ENCODE peak calls at places on chromosomes 3 and 15, in ten cellular contexts. X is breast epithelium, K is vagina, W is PC-3, R is psoas muscle, C is endodermal cell, V is A549, U is GM23338, E is mammary epithelial cell, Q is gastrocnemius medialis. G is an unnamed sample.

GRCh38 chr3:35224571-35225280 is 414.6 kb upstream of the ARPP21 start:
- DNase-seq in E (no peak), Q (no peak), R (no peak), K (no peak), W (no peak), C (no peak), U (no peak), X (no peak), V (no peak), G (no peak)

GRCh38 chr3:150407818-150408231 is 273 bp upstream of the TSC22D2 start:
- DNase-seq in K (no peak), E (no peak), V (peak), C (no peak), U (peak), X (no peak), R (peak), W (peak), Q (peak), G (no peak)

GRCh38 chr3:149390772-149391212 is 13.3 kb upstream of the TM4SF1 start:
- DNase-seq in W (peak), E (peak), C (no peak), X (no peak), K (no peak), Q (no peak), U (no peak), R (no peak), V (no peak), G (no peak)

GRCh38 chr3:171218069-171218468 is 191.5 kb upstream of the SLC2A2 start:
- DNase-seq in W (no peak), C (no peak), Q (no peak), R (no peak), V (no peak), X (no peak), U (no peak), K (no peak), E (no peak), G (no peak)

GRCh38 chr15:78763111-78763795 is 48.0 kb downstream of the ADAMTS7 start:
- DNase-seq in Q (peak), E (no peak), R (peak), C (no peak), W (no peak), U (no peak), K (no peak), V (no peak), X (no peak), G (no peak)

GRCh38 chr3:25478358-25478757 is 50.3 kb downstream of the RARB start:
- DNase-seq in U (no peak), C (no peak), R (no peak), W (no peak), E (no peak), X (no peak), Q (no peak), V (no peak), K (no peak), G (no peak)

GRCh38 chr3:33803894-33804526 is 5.6 kb downstream of the PDCD6IP start:
- DNase-seq in K (no peak), U (no peak), V (no peak), X (no peak), E (no peak), C (peak), R (no peak), Q (no peak), W (peak), G (no peak)

GRCh38 chr3:155963557-155963956 is 93.1 kb downstream of the GMPS start:
- DNase-seq in X (no peak), C (no peak), V (no peak), Q (no peak), E (no peak), U (no peak), R (no peak), K (no peak), W (no peak), G (no peak)

GRCh38 chr3:46714728-46715506 is 2.8 kb downstream of the PRSS50 start:
- DNase-seq in E (no peak), W (no peak), Q (no peak), V (no peak), R (no peak), X (no peak), U (no peak), C (peak), K (no peak), G (no peak)

GRCh38 chr15:89052474-89052873 is 35.8 kb upstream of the ABHD2 start:
- DNase-seq in R (no peak), C (no peak), V (no peak), K (no peak), Q (no peak), U (no peak), E (peak), W (no peak), X (peak), G (no peak)

GRCh38 chr3:153176197-153176596 is 14.2 kb downstream of the RAP2B start:
- DNase-seq in C (no peak), K (no peak), Q (no peak), V (no peak), W (no peak), X (no peak), R (no peak), U (no peak), E (no peak), G (no peak)

GRCh38 chr3:8997151-8997550 is 33.9 kb upstream of the RAD18 start:
- DNase-seq in C (no peak), U (no peak), E (no peak), W (no peak), R (no peak), X (no peak), Q (no peak), V (no peak), K (peak), G (no peak)

GRCh38 chr3:72355168-72355567 is 493.1 kb downstream of the SHQ1 start:
- DNase-seq in R (no peak), X (no peak), Q (no peak), W (no peak), E (no peak), C (peak), K (no peak), U (no peak), V (no peak), G (no peak)

GRCh38 chr3:150528359-150528797 is 17.9 kb downstream of the SERP1 start:
- DNase-seq in E (no peak), W (peak), C (no peak), U (no peak), X (no peak), Q (no peak), K (no peak), V (no peak), R (no peak), G (peak)

GRCh38 chr3:76107935-76108570 is 322.7 kb upstream of the ZNF717 start:
- DNase-seq in V (peak), C (peak), X (no peak), K (no peak), E (peak), U (peak), Q (no peak), W (peak), R (no peak), G (no peak)

GRCh38 chr15:69591905-69592508 is 139.4 kb downstream of the RPLP1 start:
- DNase-seq in R (no peak), X (no peak), V (peak), W (peak), Q (no peak), C (no peak), K (no peak), U (no peak), E (peak), G (no peak)

GRCh38 chr15:57611938-57612337 is 20.2 kb downstream of the MYZAP start:
- DNase-seq in K (no peak), V (peak), E (peak), R (no peak), C (peak), U (peak), W (peak), X (peak), Q (peak), G (no peak)

GRCh38 chr15:94576889-94577533 is 345.6 kb downstream of the MCTP2 start:
- DNase-seq in W (peak), X (no peak), R (no peak), C (peak), Q (no peak), U (peak), E (peak), V (no peak), K (no peak), G (peak)

GRCh38 chr3:94615275-94616065 is 552.6 kb downstream of the NSUN3 start:
- DNase-seq in V (no peak), R (no peak), W (peak), X (no peak), Q (no peak), C (no peak), U (no peak), E (peak), K (no peak), G (no peak)

GRCh38 chr3:122299872-122300460 is 25.1 kb upstream of the CSTA start:
- DNase-seq in U (peak), V (peak), K (no peak), C (peak), Q (no peak), R (no peak), W (peak), E (no peak), X (no peak), G (peak)

GRCh38 chr3:169901453-169901852 is 9.9 kb upstream of the SAMD7 start:
- DNase-seq in R (no peak), K (no peak), C (no peak), W (no peak), V (no peak), E (no peak), U (no peak), X (no peak), Q (no peak), G (no peak)

GRCh38 chr15:89416339-89417183 is 79.8 kb downstream of the RHCG start:
- DNase-seq in R (peak), V (peak), U (peak), C (peak), E (peak), W (peak), Q (no peak), K (no peak), X (no peak), G (peak)

GRCh38 chr15:40449275-40449674 is 8.5 kb downstream of the BAHD1 start:
- DNase-seq in X (no peak), E (no peak), R (no peak), W (peak), K (no peak), V (no peak), Q (no peak), C (no peak), U (no peak), G (no peak)

GRCh38 chr15:94532226-94532625 is 300.9 kb downstream of the MCTP2 start:
- DNase-seq in R (no peak), W (no peak), X (no peak), K (no peak), Q (no peak), C (no peak), V (no peak), U (peak), E (no peak), G (no peak)

GRCh38 chr3:130748981-130749380 is 2.4 kb upstream of the PIK3R4 start:
- DNase-seq in W (no peak), K (no peak), E (no peak), R (no peak), X (no peak), V (no peak), C (no peak), Q (no peak), U (no peak), G (no peak)

GRCh38 chr3:48297111-48297810 is 36.2 kb downstream of the SPINK8 start:
- DNase-seq in U (no peak), V (no peak), E (no peak), W (no peak), K (no peak), X (no peak), C (no peak), R (no peak), Q (no peak), G (no peak)

GRCh38 chr3:48301020-48301813 is 32.2 kb downstream of the SPINK8 start:
- DNase-seq in E (peak), V (peak), U (peak), W (peak), C (peak), K (no peak), X (peak), R (peak), Q (peak), G (peak)

GRCh38 chr3:48296699-48297098 is 36.8 kb downstream of the SPINK8 start:
- DNase-seq in W (no peak), Q (no peak), X (no peak), C (no peak), V (no peak), E (no peak), U (no peak), R (no peak), K (no peak), G (no peak)

GRCh38 chr3:48301814-48302194 is 31.7 kb downstream of the SPINK8 start:
- DNase-seq in V (peak), X (peak), W (peak), U (peak), E (peak), R (peak), K (no peak), Q (peak), C (no peak), G (no peak)

DNA sequence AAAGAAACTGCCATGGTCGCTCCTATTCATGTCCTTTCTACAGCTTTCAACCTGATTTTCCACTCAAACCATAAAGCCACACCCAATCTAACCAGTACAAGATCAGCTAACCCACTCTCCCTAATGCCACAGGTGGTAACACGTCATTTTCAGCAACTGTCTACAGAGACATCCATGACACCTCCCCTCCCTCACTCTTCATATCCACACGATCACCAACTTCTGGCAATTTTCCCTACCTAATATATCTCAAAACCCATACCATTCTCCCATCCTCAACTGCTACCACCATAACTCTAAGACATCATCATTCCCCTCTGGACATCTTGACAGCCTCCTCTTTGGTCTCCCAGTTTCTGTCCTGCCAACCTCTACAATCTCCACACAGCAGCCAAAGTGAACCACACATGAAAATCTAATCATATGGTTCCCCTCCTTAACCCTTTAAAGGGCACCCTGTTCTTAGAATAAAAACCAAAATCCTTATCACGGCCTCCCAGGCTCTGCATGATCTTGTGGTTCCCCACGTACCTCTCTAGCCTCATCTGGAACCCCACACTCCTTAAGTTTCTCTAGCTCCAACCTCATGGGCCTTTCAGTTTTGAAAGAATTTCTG is 33.6 kb downstream of the SPINK8 start:
- DNase-seq in X (no peak), W (no peak), Q (no peak), U (no peak), K (no peak), C (no peak), E (no peak), R (no peak), V (no peak), G (no peak)
- H3K27ac ChIP-seq in X (peak), W (no peak), Q (peak), U (no peak), K (peak), C (no peak), E (no peak), R (peak), V (no peak), G (peak)

GRCh38 chr3:4943553-4943952 is 35.7 kb upstream of the BHLHE40 start:
- DNase-seq in R (no peak), C (no peak), Q (no peak), W (peak), K (no peak), V (peak), U (peak), X (no peak), E (no peak), G (no peak)
- H3K27ac ChIP-seq in R (no peak), C (no peak), Q (no peak), W (no peak), K (no peak), V (no peak), U (no peak), X (no peak), E (no peak), G (no peak)

GRCh38 chr3:186362988-186363387 is 954 bp upstream of the DGKG start:
- DNase-seq in R (no peak), E (no peak), U (no peak), Q (no peak), C (no peak), W (no peak), K (no peak), V (no peak), X (no peak), G (no peak)

GRCh38 chr3:186362409-186362757 is 349 bp upstream of the DGKG start:
- DNase-seq in R (no peak), Q (no peak), K (no peak), V (peak), X (no peak), U (no peak), C (no peak), E (no peak), W (no peak), G (no peak)

GRCh38 chr3:186360779-186361178 is 1.3 kb downstream of the DGKG start:
- DNase-seq in K (no peak), U (peak), V (no peak), X (no peak), E (no peak), Q (no peak), R (no peak), C (peak), W (no peak), G (no peak)

GRCh38 chr3:186361246-186361611 is 805 bp downstream of the DGKG start:
- DNase-seq in E (no peak), Q (no peak), X (no peak), V (no peak), C (peak), U (peak), K (peak), R (no peak), W (no peak), G (no peak)

GRCh38 chr3:186361612-186362408 is at the start of gene DGKG:
- DNase-seq in X (no peak), W (peak), C (peak), R (peak), U (peak), E (peak), V (peak), Q (peak), K (peak), G (no peak)
- H3K27ac ChIP-seq in X (no peak), W (no peak), C (no peak), R (no peak), U (no peak), E (no peak), V (no peak), Q (no peak), K (peak), G (no peak)

GRCh38 chr15:31357148-31357547 is 30.5 kb downstream of the KLF13 start:
- DNase-seq in V (no peak), C (no peak), R (no peak), Q (no peak), E (no peak), K (no peak), W (no peak), X (no peak), U (no peak), G (peak)
- H3K27ac ChIP-seq in V (no peak), C (no peak), R (no peak), Q (peak), E (no peak), K (no peak), W (no peak), X (no peak), U (no peak), G (peak)

DNA sequence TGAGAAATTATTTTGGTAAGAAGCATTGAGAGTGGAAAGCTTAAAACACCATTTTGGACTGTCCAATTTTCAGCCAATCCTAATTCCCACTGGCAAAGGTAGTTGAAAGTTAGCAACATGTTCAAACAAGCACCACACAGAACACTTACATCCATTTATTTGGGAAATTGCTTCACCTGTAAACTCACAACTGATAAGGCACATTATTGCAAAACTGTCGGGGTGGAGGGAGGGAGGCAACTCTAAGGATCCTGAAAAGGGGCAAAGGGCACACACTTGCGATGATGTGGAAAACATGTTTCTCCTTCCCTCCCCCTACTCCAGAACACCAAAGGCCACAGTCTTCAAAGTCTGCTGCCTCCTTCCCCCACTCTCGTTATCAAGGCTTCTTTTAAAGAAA is 9.4 kb downstream of the TMEM41A start:
- DNase-seq in R (no peak), U (no peak), X (no peak), C (no peak), K (no peak), E (peak), Q (no peak), W (no peak), V (no peak), G (no peak)
- H3K27ac ChIP-seq in R (no peak), U (no peak), X (no peak), C (no peak), K (no peak), E (no peak), Q (no peak), W (no peak), V (no peak), G (no peak)

G was measured in CD4-positive, CD25-positive, alpha-beta regulatory T cell.